ENCODE peak calls at places on chromosomes 16 and 17, in six cellular contexts. O is mucosa of descending colon, D is adrenal gland, R is cardiac fibroblast, E is left lung, I is neural crest cell. S is an unnamed sample.
A peak's percentile ranks its signal among the peaks of the same experiment; 100 is the strongest.

GRCh38 chr16:9446471-9447194 is 355.2 kb downstream of the HAPSTR1 start:
- DNase-seq in O (no peak), D (no peak), R (no peak), E (no peak), I (no peak), S (no peak)

GRCh38 chr17:70040336-70040735 is 34.7 kb upstream of the KCNJ16 start:
- DNase-seq in O (no peak), D (no peak), R (no peak), E (no peak), I (no peak), S (no peak)

GRCh38 chr16:1371054-1371978 is 19.6 kb downstream of the GNPTG start:
- DNase-seq in O (no peak), D (no peak), R (no peak), E (no peak), I (no peak), S (no peak)

GRCh38 chr17:79223471-79223870 is 148.8 kb downstream of the ENGASE start:
- DNase-seq in O (no peak), D (no peak), R (no peak), E (peak; percentile 32), I (no peak), S (no peak)

GRCh38 chr16:8899709-8900317 is 17.7 kb downstream of the LITAFD start:
- DNase-seq in O (no peak), D (no peak), R (no peak), E (no peak), I (no peak), S (no peak)

GRCh38 chr16:4733747-4734062 is 366 bp downstream of the ANKS3 start:
- DNase-seq in O (peak; percentile 50), D (peak; percentile 27), R (no peak), E (no peak), I (peak; percentile 13), S (no peak)

GRCh38 chr16:80016689-80017088 is 416.2 kb upstream of the MAF start:
- DNase-seq in O (no peak), D (no peak), R (no peak), E (no peak), I (no peak), S (no peak)

GRCh38 chr16:8572919-8573724 is 17.2 kb downstream of the TMEM114 start:
- DNase-seq in O (no peak), D (no peak), R (peak; percentile 65), E (no peak), I (no peak), S (no peak)

GRCh38 chr16:65500007-65500406 is 378.1 kb upstream of the CDH11 start:
- DNase-seq in O (no peak), D (no peak), R (no peak), E (no peak), I (no peak), S (no peak)

GRCh38 chr17:28864991-28865849 is 10.4 kb downstream of the ERAL1 start:
- DNase-seq in O (peak; percentile 80), D (no peak), R (no peak), E (peak; percentile 33), I (no peak), S (no peak)

GRCh38 chr16:53945996-53946395 is 242.0 kb downstream of the FTO start:
- DNase-seq in O (peak; percentile 30), D (no peak), R (peak; percentile 76), E (no peak), I (no peak), S (no peak)

GRCh38 chr16:17275076-17275732 is 195.6 kb downstream of the XYLT1 start:
- DNase-seq in O (peak; percentile 96), D (no peak), R (no peak), E (no peak), I (no peak), S (no peak)

GRCh38 chr16:78551487-78552085 is 452.1 kb downstream of the WWOX start:
- DNase-seq in O (no peak), D (no peak), R (no peak), E (no peak), I (no peak), S (no peak)

GRCh38 chr16:5024632-5025031 is 9.1 kb downstream of the NAGPA start:
- DNase-seq in O (peak; percentile 68), D (peak; percentile 32), R (no peak), E (no peak), I (no peak), S (no peak)

GRCh38 chr16:68760671-68761275 is 23.7 kb downstream of the CDH1 start:
- DNase-seq in O (no peak), D (no peak), R (peak; percentile 12), E (no peak), I (no peak), S (no peak)

GRCh38 chr17:19002805-19003542 is 1.6 kb downstream of the FAM83G start:
- DNase-seq in O (no peak), D (no peak), R (peak; percentile 38), E (peak; percentile 22), I (no peak), S (no peak)

GRCh38 chr17:4509402-4509801 is 10.7 kb downstream of the SPNS2 start:
- DNase-seq in O (no peak), D (no peak), R (no peak), E (no peak), I (no peak), S (no peak)

GRCh38 chr16:79599256-79599836 is 1.2 kb downstream of the MAF start:
- DNase-seq in O (no peak), D (peak; percentile 30), R (peak; percentile 2), E (peak; percentile 82), I (peak; percentile 27), S (peak; percentile 59)

GRCh38 chr17:21368545-21369246 is 7.5 kb upstream of the KCNJ12 start:
- DNase-seq in O (no peak), D (no peak), R (no peak), E (peak; percentile 66), I (no peak), S (no peak)

GRCh38 chr17:21372256-21372954 is 3.8 kb upstream of the KCNJ12 start:
- DNase-seq in O (no peak), D (no peak), R (no peak), E (peak; percentile 77), I (no peak), S (no peak)

GRCh38 chr17:21371511-21372081 is 4.6 kb upstream of the KCNJ12 start:
- DNase-seq in O (no peak), D (no peak), R (no peak), E (peak; percentile 60), I (no peak), S (no peak)

GRCh38 chr17:21370430-21370829 is 5.7 kb upstream of the KCNJ12 start:
- DNase-seq in O (no peak), D (no peak), R (peak; percentile 60), E (peak; percentile 28), I (peak; percentile 53), S (no peak)

GRCh38 chr17:21369395-21369794 is 6.8 kb upstream of the KCNJ12 start:
- DNase-seq in O (no peak), D (no peak), R (no peak), E (peak; percentile 54), I (no peak), S (no peak)
- TF ChIP-seq CTCF in O (no peak), D (no peak), R (no peak), E (no peak), I (no peak), S (no peak)

DNA sequence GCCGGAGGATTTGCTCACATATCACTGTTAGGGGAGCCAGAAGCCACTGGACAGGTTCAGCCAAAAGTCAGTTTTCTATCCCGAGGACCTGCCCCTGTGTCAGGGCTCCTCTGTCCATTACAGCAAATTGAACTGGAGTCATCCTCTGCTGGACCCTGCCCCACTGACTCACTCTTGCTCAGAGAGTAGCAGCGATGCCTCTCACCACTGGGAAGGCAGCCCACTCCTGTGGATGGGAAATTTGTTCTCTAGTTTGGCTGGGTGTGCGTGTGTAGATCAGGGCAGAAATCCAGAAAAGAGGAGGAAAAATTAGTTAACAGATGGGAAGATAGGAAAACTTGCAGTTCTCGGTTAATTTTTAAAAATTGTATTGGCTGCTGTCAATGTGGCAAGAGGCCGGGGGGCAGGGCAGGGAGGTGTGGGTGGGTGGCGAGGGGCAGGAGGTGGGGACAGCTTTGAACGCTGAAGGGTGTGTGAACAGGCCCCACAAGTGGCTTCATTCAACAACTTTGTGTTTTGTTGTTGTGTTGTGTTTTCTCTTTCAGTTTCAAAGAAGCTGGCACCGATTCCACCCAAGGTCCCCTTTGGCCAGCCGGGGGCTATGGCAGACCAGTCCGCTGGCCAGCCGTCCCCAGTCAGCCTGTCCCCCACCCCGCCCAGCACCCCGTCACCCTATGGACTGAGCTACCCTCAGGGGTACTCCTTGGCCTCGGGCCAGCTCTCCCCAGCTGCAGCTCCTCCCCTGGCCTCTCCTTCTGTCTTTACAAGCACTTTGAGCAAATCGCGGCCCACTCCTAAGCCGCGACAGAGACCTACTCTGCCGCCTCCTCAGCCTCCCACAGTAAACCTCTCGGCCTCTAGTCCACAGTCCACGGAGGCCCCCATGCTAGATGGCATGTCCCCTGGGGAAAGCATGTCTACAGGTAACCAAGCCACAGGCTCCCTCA is 33.6 kb downstream of the ELAC2 start:
- DNase-seq in O (peak; percentile 52), D (peak; percentile 66), R (peak; percentile 87), E (no peak), I (no peak), S (no peak)
- TF ChIP-seq CTCF in O (no peak), D (no peak), R (no peak), E (no peak), I (no peak), S (no peak)

GRCh38 chr16:25126820-25127232 is 15.3 kb downstream of the LCMT1 start:
- DNase-seq in O (peak; percentile 75), D (peak; percentile 71), R (peak; percentile 84), E (no peak), I (no peak), S (no peak)
- TF ChIP-seq CTCF in O (peak; percentile 27), D (peak; percentile 80), R (peak; percentile 74), E (peak; percentile 49), I (peak; percentile 65), S (no peak)

GRCh38 chr17:51711581-51711980 is 446.9 kb downstream of the CA10 start:
- DNase-seq in O (no peak), D (no peak), R (no peak), E (no peak), I (no peak), S (no peak)
- TF ChIP-seq CTCF in O (no peak), D (no peak), R (no peak), E (no peak), I (no peak), S (no peak)

DNA sequence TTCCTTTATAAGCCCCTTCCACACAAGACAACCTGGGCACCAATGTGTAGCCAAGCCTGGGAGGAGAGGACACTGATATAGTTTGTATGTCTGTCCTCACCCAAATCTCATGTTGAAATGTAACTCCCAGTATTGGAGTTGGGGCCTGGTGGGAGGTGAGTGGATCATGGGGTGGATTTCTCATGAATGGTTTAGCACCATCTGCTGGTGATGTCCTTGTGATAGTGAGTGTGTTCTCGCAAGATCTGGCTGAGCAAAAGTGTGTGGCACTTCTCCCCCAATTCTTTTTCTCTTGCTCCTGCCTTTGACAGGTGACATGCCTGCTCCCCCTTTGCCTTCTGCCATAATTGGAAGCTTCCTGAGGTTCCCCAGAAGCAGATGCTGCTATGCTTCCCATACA is 135.8 kb downstream of the USP31 start:
- DNase-seq in O (peak; percentile 4), D (no peak), R (no peak), E (no peak), I (no peak), S (no peak)
- TF ChIP-seq CTCF in O (no peak), D (no peak), R (no peak), E (no peak), I (peak; percentile 32), S (no peak)

GRCh38 chr17:58089111-58089510 is 5.9 kb downstream of the DYNLL2 start:
- DNase-seq in O (no peak), D (no peak), R (no peak), E (no peak), I (no peak), S (no peak)
- TF ChIP-seq CTCF in O (no peak), D (no peak), R (no peak), E (no peak), I (no peak), S (no peak)